ENCODE peak calls at places on chromosomes 1 and 21, in five cellular contexts. V is keratinocyte, H is Caco-2, P is heart left ventricle, X is fibroblast of mammary gland. U is an unnamed sample.
A peak's percentile ranks its signal among the peaks of the same experiment; 100 is the strongest.

GRCh38 chr1:24694380-24694843 is 50.8 kb upstream of the CLIC4 start:
- DNase-seq in V (no peak), H (no peak), P (no peak), X (peak; percentile 62), U (peak; percentile 95)

GRCh38 chr1:147272042-147272441 is 29.6 kb downstream of the CHD1L start:
- DNase-seq in V (no peak), H (no peak), P (no peak), X (no peak), U (no peak)

GRCh38 chr1:242890211-242890741 is 364.8 kb downstream of the CEP170 start:
- DNase-seq in V (no peak), H (peak; percentile 45), P (peak; percentile 75), X (no peak), U (no peak)

GRCh38 chr21:44874497-44875331 is 1.2 kb upstream of the PTTG1IP start:
- DNase-seq in V (no peak), H (peak; percentile 42), P (peak; percentile 86), X (no peak), U (peak; percentile 67)

GRCh38 chr1:223212441-223212840 is 69.4 kb upstream of the TLR5 start:
- DNase-seq in V (no peak), H (no peak), P (no peak), X (no peak), U (no peak)

GRCh38 chr1:200960236-200960947 is 63.1 kb downstream of the KIF21B start:
- DNase-seq in V (no peak), H (no peak), P (peak; percentile 7), X (no peak), U (no peak)

GRCh38 chr21:34603002-34603709 is 11.8 kb downstream of the RCAN1 start:
- DNase-seq in V (no peak), H (peak; percentile 83), P (peak; percentile 89), X (peak; percentile 69), U (peak; percentile 75)

GRCh38 chr1:154696001-154696400 is 88.0 kb upstream of the ADAR start:
- DNase-seq in V (no peak), H (no peak), P (no peak), X (peak; percentile 5), U (peak; percentile 16)

GRCh38 chr1:20710450-20711284 is 7.1 kb downstream of the KIF17 start:
- DNase-seq in V (no peak), H (no peak), P (no peak), X (no peak), U (no peak)

GRCh38 chr1:24926596-24927249 is 3.4 kb downstream of the RUNX3 start:
- DNase-seq in V (no peak), H (no peak), P (no peak), X (no peak), U (no peak)

GRCh38 chr1:101769520-101769919 is 227.2 kb downstream of the OLFM3 start:
- DNase-seq in V (no peak), H (peak; percentile 6), P (no peak), X (peak; percentile 6), U (peak; percentile 1)
- TF ChIP-seq CTCF in V (no peak), H (peak; percentile 30), P (no peak), X (peak; percentile 33), U (peak; percentile 16)

DNA sequence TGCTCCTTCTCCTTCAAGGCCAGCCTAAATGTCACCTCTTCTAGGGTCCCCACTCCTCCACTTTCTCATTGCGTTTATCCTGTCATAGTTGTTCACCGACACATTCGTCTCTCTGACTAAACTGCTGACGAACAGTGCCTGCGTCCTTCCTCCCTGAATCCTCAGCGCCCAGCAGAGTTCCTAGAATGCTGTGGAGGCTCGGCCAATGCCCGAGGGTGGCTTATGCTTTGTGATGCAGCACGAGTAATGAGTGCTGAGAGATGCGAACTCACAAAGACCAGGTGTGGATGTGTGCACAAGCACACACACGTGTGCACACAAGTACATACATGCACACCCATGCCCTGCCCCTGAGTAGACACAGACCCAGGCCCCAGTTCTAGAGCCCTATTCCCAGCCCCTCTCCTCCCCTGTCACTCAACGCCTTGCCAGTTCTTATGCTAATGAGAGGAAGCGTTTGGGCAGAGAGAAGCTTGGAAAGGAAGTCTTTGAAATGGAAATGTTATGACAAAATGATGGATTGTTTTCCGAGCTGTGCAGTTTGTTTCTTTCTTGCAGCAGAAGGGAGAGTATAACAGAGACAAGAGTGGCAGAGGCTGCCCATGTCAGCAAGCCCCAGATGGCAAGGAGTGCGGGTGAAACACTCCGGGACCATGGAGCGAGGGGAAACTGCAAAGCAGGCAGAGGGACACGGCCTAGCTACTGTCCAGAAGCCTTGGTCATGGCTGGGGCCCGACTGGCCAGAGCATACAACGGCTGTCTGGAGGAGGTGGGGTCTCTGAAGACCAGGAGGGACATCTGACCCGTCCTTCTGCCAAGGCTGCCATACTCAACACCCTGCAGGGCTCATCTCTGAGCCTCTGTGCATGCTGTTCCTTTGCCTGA is 24.2 kb downstream of the KCNA10 start:
- DNase-seq in V (no peak), H (no peak), P (no peak), X (no peak), U (no peak)
- H3K4me3 ChIP-seq in V (no peak overlapping the region), H (no peak overlapping the region), P (no peak overlapping the region), X (no peak overlapping the region), U (no peak overlapping the region)

DNA sequence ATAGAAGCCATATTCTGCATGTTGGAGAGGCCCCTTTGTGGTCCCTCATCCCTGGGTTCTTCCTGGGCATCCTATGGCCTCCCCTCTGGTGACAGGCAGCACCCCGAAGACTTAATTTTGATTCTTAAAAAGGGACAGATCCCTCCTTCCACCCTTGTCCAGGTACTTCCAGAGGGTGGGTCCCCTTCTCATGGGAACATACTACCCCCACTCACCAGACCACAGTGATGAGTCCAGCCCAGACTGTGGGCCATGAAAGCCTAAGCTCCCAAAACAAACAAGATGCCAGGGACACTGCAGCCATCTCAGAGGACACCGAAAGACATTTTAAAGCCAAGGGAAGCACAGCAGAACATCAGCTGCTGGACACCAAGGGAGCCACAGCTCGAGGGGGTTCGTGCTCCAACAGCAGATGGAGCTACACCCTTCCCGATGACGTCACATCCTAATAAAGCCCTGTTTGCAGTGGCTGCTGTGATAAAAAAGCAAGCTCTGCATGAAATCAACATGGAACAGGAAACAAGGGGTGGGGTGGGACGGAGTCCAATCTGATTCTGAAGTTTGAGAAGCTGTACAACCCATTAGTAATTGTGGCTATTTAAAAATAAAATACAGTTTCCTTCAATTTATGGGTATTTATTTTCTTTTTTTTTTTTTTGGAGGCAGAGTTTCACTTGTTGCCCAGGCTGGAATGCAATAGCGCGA is 32.4 kb downstream of the GNB1 start:
- DNase-seq in V (no peak), H (peak; percentile 62), P (peak; percentile 73), X (peak; percentile 86), U (peak; percentile 97)
- TF ChIP-seq CTCF in V (peak; percentile 50), H (no peak), P (peak; percentile 53), X (peak; percentile 48), U (peak; percentile 65)

GRCh38 chr1:227734858-227735780 is at the start of the genes JMJD4 and SNAP47:
- DNase-seq in V (peak; percentile 59), H (peak; percentile 94), P (peak; percentile 96), X (peak; percentile 89), U (peak; percentile 89)
- H3K4me3 ChIP-seq in V (peak within 1 kb of the TSS; percentile 69), H (peak within 1 kb of the TSS; percentile 97), P (peak within 1 kb of the TSS; percentile 99), X (peak within 1 kb of the TSS; percentile 89), U (peak within 1 kb of the TSS; percentile 94)

GRCh38 chr1:22245100-22245650 is 102.3 kb upstream of the WNT4 start:
- DNase-seq in V (no peak), H (no peak), P (no peak), X (no peak), U (no peak)
- TF ChIP-seq CTCF in V (no peak), H (no peak), P (no peak), X (no peak), U (no peak)

GRCh38 chr1:106080608-106081325 is 975.7 kb upstream of the PRMT6 start:
- DNase-seq in V (no peak), H (no peak), P (peak; percentile 43), X (no peak), U (no peak)
- H3K4me3 ChIP-seq in V (no peak overlapping the region), H (no peak overlapping the region), P (no peak overlapping the region), X (no peak overlapping the region), U (no peak overlapping the region)

GRCh38 chr21:31509108-31510017 is 150.1 kb upstream of the SOD1 start:
- DNase-seq in V (peak; percentile 35), H (peak; percentile 41), P (no peak), X (peak; percentile 32), U (no peak)
- TF ChIP-seq CTCF in V (peak; percentile 76), H (no peak), P (no peak), X (peak; percentile 8), U (no peak)